ENCODE peak calls at places on chromosomes 11 and 22, in ten cellular contexts. K, J, H, R, Y, D, G, P, B and N are unnamed samples.

GRCh38 chr22:42194953-42195352 is 64.3 kb upstream of the CYP2D6 start:
- DNase-seq in Y (no peak), D (no peak), R (no peak), B (no peak), H (no peak), J (no peak), K (no peak), G (no peak), P (no peak), N (no peak)

GRCh38 chr11:123250811-123251655 is 56.0 kb upstream of the CLMP start:
- DNase-seq in P (no peak), Y (no peak), K (no peak), B (no peak), D (no peak), G (no peak), H (no peak), R (no peak), J (no peak), N (no peak)

GRCh38 chr11:75201771-75202170 is 38.8 kb upstream of the TPBGL start:
- DNase-seq in H (no peak), Y (no peak), D (no peak), B (no peak), G (no peak), J (no peak), K (no peak), P (no peak), R (no peak), N (no peak)

GRCh38 chr22:26199665-26200064 is 30.4 kb downstream of the SEZ6L start:
- DNase-seq in H (no peak), P (no peak), Y (no peak), K (no peak), D (no peak), G (no peak), B (no peak), R (no peak), J (no peak), N (no peak)

GRCh38 chr11:69518081-69518950 is 36.9 kb downstream of the LINC01488 start:
- DNase-seq in Y (peak), R (no peak), P (no peak), H (no peak), B (no peak), K (peak), G (no peak), D (no peak), J (peak), N (no peak)

GRCh38 chr11:108135845-108136599 is 14.7 kb downstream of the ACAT1 start:
- DNase-seq in J (peak), B (no peak), G (no peak), Y (peak), D (no peak), R (no peak), H (no peak), P (no peak), K (peak), N (no peak)

GRCh38 chr11:61417670-61418069 is 12.1 kb downstream of the CPSF7 start:
- DNase-seq in D (no peak), J (peak), G (no peak), B (no peak), P (no peak), K (no peak), R (no peak), Y (peak), H (no peak), N (no peak)

GRCh38 chr11:107999759-108000455 is 8.8 kb upstream of the CUL5 start:
- DNase-seq in G (no peak), B (peak), P (peak), R (peak), H (no peak), D (peak), Y (peak), J (peak), K (peak), N (peak)

GRCh38 chr11:63343130-63343529 is 26.5 kb upstream of the SLC22A9 start:
- DNase-seq in J (no peak), R (no peak), K (no peak), P (no peak), G (no peak), H (no peak), B (no peak), D (no peak), Y (no peak), N (no peak)

GRCh38 chr11:62770778-62771143 is 435 bp upstream of the TAF6L start:
- DNase-seq in P (no peak), H (peak), B (no peak), R (no peak), K (no peak), G (no peak), J (no peak), Y (no peak), D (no peak), N (peak)

GRCh38 chr11:33083918-33084317 is 44.5 kb downstream of the TCP11L1 start:
- DNase-seq in G (no peak), B (no peak), D (no peak), H (no peak), P (no peak), J (no peak), R (no peak), K (no peak), Y (no peak), N (no peak)

GRCh38 chr11:89477175-89477574 is 14.0 kb downstream of the NOX4 start:
- DNase-seq in G (no peak), J (no peak), D (no peak), B (peak), H (no peak), P (no peak), K (no peak), Y (no peak), R (no peak), N (no peak)

GRCh38 chr22:42920101-42920820 is 63.2 kb upstream of the ARFGAP3 start:
- DNase-seq in D (no peak), K (no peak), P (no peak), J (peak), R (no peak), B (no peak), Y (no peak), G (no peak), H (no peak), N (no peak)

GRCh38 chr11:74739546-74740270 is 8.5 kb upstream of the CHRDL2 start:
- DNase-seq in K (peak), D (peak), G (peak), H (no peak), Y (peak), P (no peak), R (peak), B (peak), J (peak), N (peak)

GRCh38 chr11:45988922-45989321 is 66.5 kb downstream of the LARGE2 start:
- DNase-seq in Y (no peak), B (no peak), G (no peak), D (no peak), J (no peak), R (no peak), P (no peak), K (no peak), H (no peak), N (no peak)
- TF ChIP-seq CTCF in Y (no peak), B (no peak), G (no peak), D (no peak), J (no peak), R (no peak), P (no peak), K (no peak), H (no peak), N (no peak)

DNA sequence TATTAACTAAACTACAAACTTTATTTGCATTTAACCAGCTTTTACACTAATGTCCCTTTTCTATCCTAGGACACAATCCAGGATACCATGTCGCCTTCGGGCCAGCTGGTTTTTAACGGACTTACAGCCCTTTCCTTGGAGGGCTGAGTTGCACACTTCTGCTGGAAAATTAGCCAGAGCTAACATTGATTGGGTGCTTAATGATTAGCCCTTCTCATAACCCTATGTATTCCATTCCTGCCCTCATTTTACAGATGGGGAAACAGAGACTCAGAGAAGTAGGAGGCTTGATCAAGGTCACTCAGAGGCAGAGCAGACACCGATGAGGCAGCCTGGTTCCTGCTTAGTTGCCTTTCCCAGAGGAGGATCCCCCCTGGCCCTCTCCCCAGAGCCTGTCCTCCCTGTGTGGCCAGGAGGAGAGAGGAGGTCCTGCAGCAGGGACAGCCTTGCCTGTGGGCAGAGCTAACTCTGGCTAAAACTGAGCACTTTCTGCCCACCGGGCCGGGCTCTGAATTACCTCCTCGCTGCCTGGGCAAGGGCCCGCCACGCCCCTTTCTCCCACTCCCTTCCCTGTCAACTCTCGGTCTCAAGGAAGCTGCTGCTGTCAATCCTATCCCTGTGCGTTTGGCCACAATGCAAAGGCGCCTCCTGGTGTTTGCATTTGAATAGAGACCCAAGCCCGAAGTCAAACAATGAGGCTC is 59.6 kb upstream of the PAX6 start:
- DNase-seq in Y (peak), G (peak), K (peak), D (peak), P (no peak), J (peak), R (peak), H (peak), B (peak), N (peak)
- TF ChIP-seq CTCF in Y (peak), G (peak), K (peak), D (peak), P (no peak), J (peak), R (peak), H (peak), B (peak), N (peak)

GRCh38 chr11:116972692-116973091 is 125.5 kb downstream of the SIK3 start:
- DNase-seq in H (no peak), P (no peak), B (no peak), R (no peak), G (no peak), K (no peak), D (no peak), J (no peak), Y (no peak), N (no peak)
- TF ChIP-seq CTCF in H (no peak), P (no peak), B (no peak), R (no peak), G (no peak), K (no peak), D (no peak), J (no peak), Y (no peak), N (no peak)

DNA sequence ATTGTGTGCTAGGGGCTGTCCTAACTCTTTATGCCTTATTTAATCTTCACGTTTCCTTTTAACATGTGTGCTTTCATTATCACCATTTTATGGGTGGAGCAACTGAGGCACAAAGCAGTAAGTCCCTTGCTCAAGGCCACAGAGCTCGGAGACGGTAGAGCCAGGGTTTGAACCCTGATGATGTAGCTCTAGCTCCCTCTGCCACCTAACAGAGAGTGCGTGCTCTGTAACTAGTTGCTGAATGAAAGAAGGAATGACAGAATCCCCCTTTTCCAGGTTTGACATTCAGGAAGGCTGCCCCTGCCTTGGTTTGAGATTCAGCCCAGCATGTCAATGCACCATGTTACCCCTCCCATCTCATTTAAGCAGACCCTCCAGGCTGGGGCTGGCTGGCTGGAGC is 193.3 kb upstream of the NAV2 start:
- DNase-seq in G (no peak), K (no peak), Y (no peak), H (no peak), R (no peak), P (no peak), B (no peak), D (no peak), J (no peak), N (no peak)
- TF ChIP-seq CTCF in G (no peak), K (no peak), Y (no peak), H (no peak), R (no peak), P (no peak), B (no peak), D (no peak), J (no peak), N (no peak)

DNA sequence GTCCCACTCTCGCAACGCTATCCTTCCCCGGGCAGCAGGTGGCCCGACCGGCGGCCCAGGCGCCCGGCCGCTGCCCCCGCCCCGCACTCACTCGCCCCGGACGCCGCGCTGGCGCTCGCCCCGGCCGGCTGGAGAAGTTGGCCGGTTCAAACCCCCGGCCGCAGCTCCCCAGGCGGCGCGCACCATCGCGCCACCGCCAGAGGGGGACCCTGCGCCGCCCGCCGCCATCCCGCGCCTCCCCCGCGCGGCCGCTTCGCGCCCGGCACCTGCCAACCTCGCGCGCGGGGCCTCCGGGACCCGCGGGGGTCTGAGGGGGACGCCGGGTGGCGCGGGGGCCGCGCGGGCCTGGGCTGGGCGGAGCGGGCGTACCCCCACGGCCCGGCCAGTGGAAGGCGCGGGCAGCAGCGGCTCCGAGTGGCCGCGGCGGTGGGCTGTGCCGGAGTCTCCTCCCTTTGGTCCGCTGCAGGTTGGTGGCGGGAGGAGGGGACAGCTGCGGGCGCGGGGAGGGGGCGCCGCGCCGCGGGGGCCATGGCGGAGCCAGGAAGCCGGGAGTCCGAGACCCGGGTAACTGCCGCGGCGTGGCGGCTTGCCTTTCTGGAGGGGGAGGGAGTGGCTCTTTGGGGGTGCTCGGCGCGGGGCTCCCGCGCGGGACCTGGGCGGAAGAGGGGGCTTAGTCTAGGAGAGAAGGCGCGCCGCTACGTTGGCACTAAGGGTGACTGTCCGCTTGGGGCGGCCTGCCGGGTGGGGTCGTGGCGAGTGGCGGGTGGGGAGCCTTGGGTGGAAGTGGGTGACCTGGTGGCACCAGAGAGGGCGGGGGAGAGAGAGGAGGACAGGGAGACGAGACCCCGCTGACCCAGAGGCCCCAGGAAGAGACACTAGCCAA is at the start of the genes MPST and TST:
- DNase-seq in Y (peak), G (peak), R (peak), J (peak), H (peak), B (peak), K (peak), P (no peak), D (no peak), N (peak)
- TF ChIP-seq CTCF in Y (no peak), G (peak), R (peak), J (no peak), H (peak), B (no peak), K (no peak), P (no peak), D (no peak), N (no peak)

GRCh38 chr11:133153031-133153430 is 379.3 kb downstream of the OPCML start:
- DNase-seq in G (no peak), P (no peak), J (no peak), K (no peak), H (no peak), R (no peak), B (peak), Y (no peak), D (no peak), N (no peak)

GRCh38 chr11:133160754-133161153 is 371.5 kb downstream of the OPCML start:
- DNase-seq in G (no peak), D (no peak), K (no peak), P (no peak), R (no peak), Y (no peak), H (no peak), J (no peak), B (no peak), N (no peak)

GRCh38 chr11:133162228-133162627 is 370.1 kb downstream of the OPCML start:
- DNase-seq in K (no peak), P (no peak), D (no peak), J (no peak), R (no peak), Y (no peak), G (no peak), H (no peak), B (no peak), N (no peak)

DNA sequence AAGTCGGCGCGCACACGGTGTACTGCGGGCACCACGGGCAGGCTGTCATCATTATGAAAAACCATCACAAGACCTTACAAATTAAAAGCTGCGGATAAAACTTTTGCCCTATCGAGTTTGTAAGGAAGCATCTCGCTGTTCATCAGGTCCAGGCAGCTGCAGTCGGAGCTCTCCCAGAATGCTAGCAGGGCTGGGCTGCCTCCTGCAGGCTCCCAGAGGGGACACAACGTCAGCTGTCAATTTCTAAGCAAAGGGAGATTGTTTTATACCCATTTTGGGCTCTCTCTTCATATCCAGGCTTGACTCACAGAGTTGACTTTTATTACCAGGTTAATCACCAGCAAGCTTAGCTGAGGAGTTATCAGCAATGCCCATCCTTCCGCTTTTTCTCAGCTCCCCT is 375.1 kb downstream of the OPCML start:
- DNase-seq in D (no peak), K (no peak), B (peak), G (no peak), Y (no peak), J (no peak), P (no peak), H (no peak), R (no peak), N (no peak)
- TF ChIP-seq CTCF in D (no peak), K (no peak), B (no peak), G (no peak), Y (no peak), J (no peak), P (no peak), H (no peak), R (peak), N (peak)

GRCh38 chr11:102932678-102933077 is 22.9 kb downstream of the MMP13 start:
- DNase-seq in B (no peak), H (no peak), D (no peak), Y (no peak), P (no peak), J (no peak), G (no peak), K (no peak), R (no peak), N (no peak)

GRCh38 chr11:102934735-102935134 is 20.8 kb downstream of the MMP13 start:
- DNase-seq in K (no peak), Y (no peak), G (no peak), H (no peak), J (no peak), D (no peak), P (no peak), B (no peak), R (no peak), N (no peak)

GRCh38 chr11:102933627-102934026 is 21.9 kb downstream of the MMP13 start:
- DNase-seq in B (no peak), G (no peak), D (no peak), H (no peak), J (no peak), R (no peak), Y (no peak), P (no peak), K (no peak), N (no peak)

GRCh38 chr11:102936864-102937509 is 18.5 kb downstream of the MMP13 start:
- DNase-seq in G (no peak), H (no peak), P (no peak), K (no peak), R (no peak), D (no peak), B (no peak), J (no peak), Y (no peak), N (no peak)

DNA sequence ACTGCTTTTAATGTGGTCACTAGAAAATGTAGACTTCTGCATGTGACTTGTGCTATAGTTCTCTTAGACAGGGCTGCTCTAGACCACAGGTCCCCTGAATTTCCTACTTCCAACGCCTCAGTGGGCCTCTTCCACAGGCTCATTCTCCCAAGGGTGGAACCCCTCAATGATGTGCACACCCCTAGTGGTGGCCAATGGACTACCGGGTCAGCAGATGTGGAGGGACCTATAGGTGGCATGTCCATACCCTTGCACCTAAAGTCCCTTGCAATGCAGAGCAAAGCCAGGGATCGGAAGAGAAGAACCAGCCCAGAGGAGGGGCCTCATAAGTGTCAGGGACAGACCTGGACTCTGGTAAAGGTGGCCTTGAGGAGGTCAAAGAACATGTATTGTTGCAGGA is 20.0 kb downstream of the MMP13 start:
- DNase-seq in J (no peak), Y (no peak), B (no peak), G (no peak), D (no peak), P (no peak), H (no peak), K (no peak), R (no peak), N (no peak)
- TF ChIP-seq CTCF in J (no peak), Y (peak), B (no peak), G (no peak), D (no peak), P (no peak), H (no peak), K (no peak), R (no peak), N (no peak)

GRCh38 chr11:8658210-8658968 is 24.1 kb downstream of the TRIM66 start:
- DNase-seq in R (no peak), H (peak), P (no peak), K (no peak), J (peak), B (no peak), G (no peak), Y (peak), D (no peak), N (no peak)

GRCh38 chr11:8654503-8654902 is 28.0 kb downstream of the TRIM66 start:
- DNase-seq in H (no peak), J (no peak), R (no peak), P (no peak), Y (peak), B (no peak), K (no peak), D (no peak), G (no peak), N (no peak)

GRCh38 chr11:8652140-8652539 is 30.3 kb downstream of the TRIM66 start:
- DNase-seq in B (no peak), P (no peak), Y (peak), G (no peak), R (no peak), H (peak), D (no peak), K (peak), J (peak), N (no peak)

GRCh38 chr11:8661036-8661435 is 21.4 kb downstream of the TRIM66 start:
- DNase-seq in G (no peak), K (no peak), P (no peak), R (no peak), Y (no peak), H (no peak), D (no peak), J (no peak), B (no peak), N (no peak)

GRCh38 chr11:8656291-8656690 is 26.2 kb downstream of the TRIM66 start:
- DNase-seq in B (no peak), K (no peak), J (no peak), R (no peak), D (no peak), P (no peak), H (no peak), Y (no peak), G (no peak), N (no peak)
- TF ChIP-seq CTCF in B (no peak), K (no peak), J (no peak), R (no peak), D (no peak), P (no peak), H (no peak), Y (no peak), G (no peak), N (no peak)